ENCODE peak calls at places on chromosomes 7 and 10, in six cellular contexts. One of them, this sample, is unnamed.

GRCh38 chr7:104362756-104363155 is 34.4 kb downstream of the LHFPL3 start:
- DNase-seq in HepG2: no peak
- DNase-seq in HCT116: no peak
- DNase-seq in K562: no peak
- DNase-seq in H1: no peak
- DNase-seq in SK-N-SH: no peak
- DNase-seq in this sample: no peak

GRCh38 chr7:139118234-139118802 is 8.8 kb upstream of the ZC3HAV1 start:
- DNase-seq in K562: peak; percentile 79
- DNase-seq in H1: no peak
- DNase-seq in HCT116: peak; percentile 32
- DNase-seq in HepG2: peak; percentile 47
- DNase-seq in SK-N-SH: no peak
- DNase-seq in this sample: no peak

GRCh38 chr10:84269773-84270172 is 24.9 kb downstream of the RGR start:
- DNase-seq in H1: no peak
- DNase-seq in HCT116: peak; percentile 66
- DNase-seq in SK-N-SH: no peak
- DNase-seq in HepG2: no peak
- DNase-seq in K562: no peak
- DNase-seq in this sample: no peak

GRCh38 chr10:12513775-12514663 is 164.7 kb downstream of the CAMK1D start:
- DNase-seq in H1: no peak
- DNase-seq in HepG2: no peak
- DNase-seq in SK-N-SH: peak; percentile 62
- DNase-seq in HCT116: no peak
- DNase-seq in K562: no peak
- DNase-seq in this sample: no peak

GRCh38 chr7:106523482-106523881 is 137.5 kb downstream of the CCDC71L start:
- DNase-seq in SK-N-SH: no peak
- DNase-seq in HepG2: no peak
- DNase-seq in K562: no peak
- DNase-seq in HCT116: no peak
- DNase-seq in H1: no peak
- DNase-seq in this sample: no peak

GRCh38 chr10:29748109-29748650 is 113.4 kb upstream of the SVIL start:
- DNase-seq in HCT116: no peak
- DNase-seq in HepG2: no peak
- DNase-seq in SK-N-SH: no peak
- DNase-seq in K562: no peak
- DNase-seq in H1: no peak
- DNase-seq in this sample: no peak

GRCh38 chr10:79050896-79051555 is 17.7 kb upstream of the ZMIZ1 start:
- DNase-seq in HCT116: no peak
- DNase-seq in H1: no peak
- DNase-seq in HepG2: no peak
- DNase-seq in K562: no peak
- DNase-seq in SK-N-SH: no peak
- DNase-seq in this sample: no peak

GRCh38 chr10:116132716-116133420 is 140.1 kb downstream of the GFRA1 start:
- DNase-seq in SK-N-SH: no peak
- DNase-seq in HCT116: no peak
- DNase-seq in H1: no peak
- DNase-seq in HepG2: no peak
- DNase-seq in K562: no peak
- DNase-seq in this sample: no peak

GRCh38 chr7:155885162-155886160 is 73.2 kb upstream of the SHH start:
- DNase-seq in HCT116: no peak
- DNase-seq in HepG2: no peak
- DNase-seq in SK-N-SH: no peak
- DNase-seq in H1: no peak
- DNase-seq in K562: no peak
- DNase-seq in this sample: no peak

GRCh38 chr7:73809454-73810090 is 21.2 kb upstream of the CLDN4 start:
- DNase-seq in H1: no peak
- DNase-seq in K562: no peak
- DNase-seq in HCT116: peak; percentile 67
- DNase-seq in HepG2: no peak
- DNase-seq in SK-N-SH: peak; percentile 37
- DNase-seq in this sample: no peak

GRCh38 chr7:107495516-107495915 is 25.7 kb downstream of the GPR22 start:
- DNase-seq in HCT116: no peak
- DNase-seq in HepG2: no peak
- DNase-seq in SK-N-SH: no peak
- DNase-seq in H1: no peak
- DNase-seq in K562: no peak
- DNase-seq in this sample: no peak

GRCh38 chr7:157884461-157885062 is 547.8 kb downstream of the DNAJB6 start:
- DNase-seq in HepG2: no peak
- DNase-seq in SK-N-SH: no peak
- DNase-seq in H1: no peak
- DNase-seq in HCT116: no peak
- DNase-seq in K562: no peak
- DNase-seq in this sample: no peak

GRCh38 chr7:155800741-155801267 is 11.5 kb downstream of the SHH start:
- DNase-seq in SK-N-SH: peak; percentile 27
- DNase-seq in HCT116: no peak
- DNase-seq in H1: no peak
- DNase-seq in K562: no peak
- DNase-seq in HepG2: peak; percentile 69
- DNase-seq in this sample: no peak

GRCh38 chr10:21732067-21732772 is 198.2 kb downstream of the MLLT10 start:
- DNase-seq in SK-N-SH: peak; percentile 81
- DNase-seq in K562: peak; percentile 56
- DNase-seq in HepG2: peak; percentile 50
- DNase-seq in HCT116: peak; percentile 44
- DNase-seq in H1: peak; percentile 77
- DNase-seq in this sample: no peak

GRCh38 chr10:131485732-131486131 is 174.2 kb upstream of the TCERG1L start:
- DNase-seq in H1: no peak
- DNase-seq in HepG2: no peak
- DNase-seq in HCT116: no peak
- DNase-seq in SK-N-SH: no peak
- DNase-seq in K562: no peak
- DNase-seq in this sample: no peak

GRCh38 chr7:98038731-98039130 is 48.7 kb upstream of the OCM2 start:
- DNase-seq in K562: no peak
- DNase-seq in HCT116: no peak
- DNase-seq in SK-N-SH: no peak
- DNase-seq in H1: no peak
- DNase-seq in HepG2: no peak
- DNase-seq in this sample: no peak

GRCh38 chr7:131843862-131844261 is 287.4 kb upstream of the PODXL start:
- DNase-seq in SK-N-SH: peak; percentile 46
- DNase-seq in H1: no peak
- DNase-seq in K562: no peak
- DNase-seq in HepG2: no peak
- DNase-seq in HCT116: no peak
- DNase-seq in this sample: no peak

GRCh38 chr7:27172823-27173411 is 1.2 kb downstream of the HOXA10 start:
- DNase-seq in HepG2: no peak
- DNase-seq in K562: no peak
- DNase-seq in SK-N-SH: peak; percentile 66
- DNase-seq in H1: no peak
- DNase-seq in HCT116: no peak
- DNase-seq in this sample: no peak

GRCh38 chr10:88542522-88542921 is 40.6 kb downstream of the RNLS start:
- DNase-seq in K562: no peak
- DNase-seq in SK-N-SH: no peak
- DNase-seq in HCT116: no peak
- DNase-seq in H1: no peak
- DNase-seq in HepG2: no peak
- DNase-seq in this sample: no peak

GRCh38 chr10:88537337-88537736 is 45.8 kb downstream of the RNLS start:
- DNase-seq in K562: no peak
- DNase-seq in H1: no peak
- DNase-seq in SK-N-SH: no peak
- DNase-seq in HepG2: no peak
- DNase-seq in HCT116: no peak
- DNase-seq in this sample: no peak

GRCh38 chr10:88538038-88538437 is 45.1 kb downstream of the RNLS start:
- DNase-seq in HCT116: no peak
- DNase-seq in SK-N-SH: no peak
- DNase-seq in H1: no peak
- DNase-seq in K562: no peak
- DNase-seq in HepG2: no peak
- DNase-seq in this sample: no peak

GRCh38 chr10:88541116-88541626 is 41.9 kb downstream of the RNLS start:
- DNase-seq in H1: no peak
- DNase-seq in K562: no peak
- DNase-seq in HepG2: no peak
- DNase-seq in HCT116: no peak
- DNase-seq in SK-N-SH: no peak
- DNase-seq in this sample: no peak

DNA sequence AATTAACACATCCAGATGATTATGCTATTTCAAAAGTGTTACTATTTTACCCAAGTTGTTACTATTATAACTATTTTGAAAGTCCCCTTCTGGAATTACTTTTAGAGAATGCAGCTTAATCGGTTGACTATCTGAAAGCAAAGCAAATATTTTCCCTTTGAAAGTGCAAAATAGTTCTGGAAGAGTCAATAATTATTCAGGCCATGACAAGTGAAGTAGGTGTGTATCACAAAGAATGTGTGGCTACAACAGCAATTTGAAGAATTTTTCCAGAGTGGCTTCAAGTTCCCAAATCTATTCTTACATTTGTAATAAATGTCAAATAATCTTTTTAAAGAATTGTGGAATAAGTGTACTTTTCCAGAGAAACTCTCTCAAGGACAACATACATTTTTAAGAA is 42.8 kb downstream of the RNLS start:
- DNase-seq in SK-N-SH: no peak
- DNase-seq in HepG2: no peak
- DNase-seq in K562: no peak
- DNase-seq in HCT116: no peak
- DNase-seq in H1: no peak
- DNase-seq in this sample: peak; percentile 63
- TF ChIP-seq JUND in SK-N-SH: no peak
- TF ChIP-seq JUND in HepG2: no peak
- TF ChIP-seq JUND in K562: no peak
- TF ChIP-seq JUND in HCT116: no peak
- TF ChIP-seq JUND in H1: no peak
- TF ChIP-seq JUND in this sample: peak; percentile 74

DNA sequence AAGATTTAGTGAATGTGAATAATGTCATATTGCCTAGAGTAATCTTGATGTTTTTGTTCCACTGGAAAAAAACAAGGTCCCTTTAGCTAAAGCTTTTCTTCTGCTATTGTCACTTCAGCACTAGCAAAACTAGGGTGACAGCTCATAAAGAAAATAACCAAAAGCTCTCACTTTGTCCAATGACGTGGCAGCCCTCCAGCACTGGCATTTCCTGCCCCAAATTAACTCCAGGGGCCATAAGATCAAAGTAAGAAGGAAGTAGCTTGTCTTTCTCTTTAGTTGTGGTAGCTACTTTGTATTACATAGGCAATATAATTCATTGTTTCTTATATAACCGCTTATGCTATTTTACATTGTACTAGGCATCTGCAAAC is 47.3 kb downstream of the LRRN3 start:
- DNase-seq in SK-N-SH: no peak
- DNase-seq in H1: no peak
- DNase-seq in K562: no peak
- DNase-seq in HCT116: peak; percentile 62
- DNase-seq in HepG2: no peak
- DNase-seq in this sample: no peak
- TF ChIP-seq JUND in SK-N-SH: peak; percentile 63
- TF ChIP-seq JUND in H1: no peak
- TF ChIP-seq JUND in K562: no peak
- TF ChIP-seq JUND in HCT116: peak; percentile 83
- TF ChIP-seq JUND in HepG2: no peak
- TF ChIP-seq JUND in this sample: no peak

DNA sequence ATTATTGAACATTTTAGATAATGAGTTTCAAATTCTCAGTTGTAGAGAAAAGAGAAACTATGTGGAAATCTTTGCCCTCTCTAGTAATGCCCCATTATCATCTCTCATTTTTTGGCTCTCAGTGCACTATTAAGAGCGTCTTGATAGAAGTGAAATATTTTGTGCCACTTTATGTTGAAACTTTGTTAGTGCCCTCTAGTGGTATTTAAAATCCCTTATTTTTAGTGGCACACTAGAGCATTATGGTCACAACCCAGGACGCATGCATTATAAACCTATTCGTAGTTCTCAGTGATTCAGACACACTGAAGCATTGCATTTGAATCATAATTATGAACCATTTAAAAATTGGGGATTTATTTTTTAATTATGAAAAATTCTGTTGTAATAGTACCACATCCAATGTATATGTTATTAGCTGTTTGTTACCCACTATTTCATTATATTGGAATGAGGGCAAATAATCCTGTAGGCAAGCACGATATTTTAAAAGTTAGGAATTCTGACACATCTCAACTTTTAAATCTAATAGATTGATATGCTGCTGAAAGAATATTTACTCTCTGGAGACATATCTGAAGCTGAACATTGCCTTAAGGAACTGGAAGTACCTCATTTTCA is 21.9 kb downstream of the PDCD4 start:
- DNase-seq in HCT116: peak; percentile 45
- DNase-seq in K562: no peak
- DNase-seq in SK-N-SH: peak; percentile 41
- DNase-seq in H1: no peak
- DNase-seq in HepG2: peak; percentile 34
- DNase-seq in this sample: no peak
- TF ChIP-seq JUND in HCT116: no peak
- TF ChIP-seq JUND in K562: no peak
- TF ChIP-seq JUND in SK-N-SH: no peak
- TF ChIP-seq JUND in H1: no peak
- TF ChIP-seq JUND in HepG2: no peak
- TF ChIP-seq JUND in this sample: no peak

GRCh38 chr10:15136960-15137359 is 31.5 kb downstream of the NMT2 start:
- DNase-seq in HepG2: peak; percentile 39
- DNase-seq in H1: no peak
- DNase-seq in SK-N-SH: no peak
- DNase-seq in K562: no peak
- DNase-seq in HCT116: no peak
- DNase-seq in this sample: no peak

GRCh38 chr10:15137636-15138035 is 30.9 kb downstream of the NMT2 start:
- DNase-seq in SK-N-SH: no peak
- DNase-seq in H1: no peak
- DNase-seq in HepG2: no peak
- DNase-seq in K562: no peak
- DNase-seq in HCT116: no peak
- DNase-seq in this sample: no peak

GRCh38 chr10:15144788-15145187 is 23.7 kb downstream of the NMT2 start:
- DNase-seq in K562: no peak
- DNase-seq in HepG2: no peak
- DNase-seq in SK-N-SH: no peak
- DNase-seq in H1: no peak
- DNase-seq in HCT116: no peak
- DNase-seq in this sample: no peak

GRCh38 chr10:15141136-15142067 is 27.1 kb downstream of the NMT2 start:
- DNase-seq in K562: no peak
- DNase-seq in SK-N-SH: no peak
- DNase-seq in H1: no peak
- DNase-seq in HepG2: peak; percentile 20
- DNase-seq in HCT116: no peak
- DNase-seq in this sample: no peak

DNA sequence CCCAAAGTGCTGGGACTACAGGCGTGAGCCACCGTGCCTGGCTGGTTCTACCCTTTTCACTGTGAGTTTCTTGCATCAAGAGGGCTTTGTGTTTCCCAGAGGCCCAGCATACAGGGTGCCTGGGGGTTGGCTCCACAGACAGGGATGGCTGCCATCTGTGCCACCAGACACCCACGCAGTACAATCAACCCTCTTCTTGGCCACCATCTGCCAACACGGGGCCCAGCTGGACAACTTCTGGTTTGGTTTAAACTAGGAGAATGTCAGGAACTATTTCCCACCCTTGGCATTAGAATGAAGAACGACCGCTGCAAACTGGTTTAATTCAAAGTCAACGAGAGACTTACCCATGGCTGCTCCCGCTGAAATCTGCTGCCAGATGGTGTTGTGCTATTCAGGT is 27.9 kb downstream of the NMT2 start:
- DNase-seq in SK-N-SH: peak; percentile 24
- DNase-seq in HepG2: no peak
- DNase-seq in K562: no peak
- DNase-seq in H1: no peak
- DNase-seq in HCT116: no peak
- DNase-seq in this sample: no peak
- TF ChIP-seq JUND in SK-N-SH: no peak
- TF ChIP-seq JUND in HepG2: no peak
- TF ChIP-seq JUND in K562: no peak
- TF ChIP-seq JUND in H1: no peak
- TF ChIP-seq JUND in HCT116: no peak
- TF ChIP-seq JUND in this sample: no peak